ENCODE peak calls at places on chromosome 5, in ten cellular contexts. K is pulmonary artery endothelial cell; A is lung; J is activated T-cell treated with anti-CD3 and anti-CD28 coated beads, Interleukin-2, amount 50 U/mL, for 48 hours; Z is B cell; V is PC-9; I is NCI-H1105 treated with DMSO at 0.1 percent for 48 hours; D is NCI-H510A; Y is GDM1; G is hepatocyte. S is an unnamed sample.
A peak's percentile ranks its signal among the peaks of the same experiment; 100 is the strongest.

GRCh38 chr5:115460476-115460875 is 84.1 kb downstream of the FEM1C start:
- DNase-seq in K (peak; percentile 59), A (peak; percentile 86), J (peak; percentile 43), Z (no peak), V (peak; percentile 93), I (no peak), D (no peak), Y (no peak), G (peak; percentile 41), S (no peak)

GRCh38 chr5:15008476-15008875 is 136.9 kb upstream of the ANKH start:
- DNase-seq in K (peak; percentile 77), A (peak; percentile 92), J (no peak), Z (no peak), V (peak; percentile 81), I (no peak), D (peak; percentile 69), Y (no peak), G (peak; percentile 93), S (peak; percentile 96)

GRCh38 chr5:53211799-53212198 is 102.2 kb upstream of the MOCS2 start:
- DNase-seq in K (no peak), A (no peak), J (no peak), Z (no peak), V (no peak), I (no peak), D (no peak), Y (no peak), G (no peak), S (peak; percentile 2)

GRCh38 chr5:135239461-135240282 is 159.4 kb downstream of the MACROH2A1 start:
- DNase-seq in K (no peak), A (no peak), J (peak; percentile 7), Z (no peak), V (no peak), I (no peak), D (no peak), Y (no peak), G (no peak), S (no peak)

GRCh38 chr5:91225848-91226686 is 157.1 kb downstream of the ARRDC3 start:
- DNase-seq in K (no peak), A (peak; percentile 60), J (peak; percentile 70), Z (peak; percentile 55), V (no peak), I (peak; percentile 6), D (no peak), Y (no peak), G (peak; percentile 56), S (no peak)

GRCh38 chr5:106966686-106967315 is 703.9 kb downstream of the EFNA5 start:
- DNase-seq in K (no peak), A (no peak), J (no peak), Z (no peak), V (no peak), I (no peak), D (no peak), Y (no peak), G (no peak), S (no peak)

GRCh38 chr5:101590384-101590783 is 687.3 kb upstream of the ST8SIA4 start:
- DNase-seq in K (no peak), A (no peak), J (no peak), Z (no peak), V (no peak), I (no peak), D (no peak), Y (no peak), G (no peak), S (no peak)

GRCh38 chr5:10834695-10835094 is 73.7 kb upstream of the DAP start:
- DNase-seq in K (no peak), A (no peak), J (no peak), Z (no peak), V (no peak), I (no peak), D (no peak), Y (no peak), G (no peak), S (no peak)

GRCh38 chr5:127766556-127767335 is 63.6 kb downstream of the CCDC192 start:
- DNase-seq in K (no peak), A (no peak), J (no peak), Z (no peak), V (no peak), I (no peak), D (no peak), Y (no peak), G (no peak), S (no peak)

GRCh38 chr5:132674671-132675506 is 1.1 kb downstream of the IL4 start:
- DNase-seq in K (peak; percentile 64), A (no peak), J (peak; percentile 52), Z (no peak), V (peak; percentile 81), I (no peak), D (no peak), Y (no peak), G (peak; percentile 68), S (peak; percentile 76)

GRCh38 chr5:144468542-144468941 is 297.9 kb downstream of the KCTD16 start:
- DNase-seq in K (no peak), A (no peak), J (no peak), Z (no peak), V (no peak), I (peak; percentile 80), D (no peak), Y (no peak), G (no peak), S (no peak)

GRCh38 chr5:548256-548655 is 24.0 kb upstream of the SLC9A3 start:
- DNase-seq in K (no peak), A (no peak), J (no peak), Z (peak; percentile 42), V (no peak), I (no peak), D (no peak), Y (no peak), G (no peak), S (no peak)